ENCODE peak calls at places on chromosomes 12 and 14, in six cellular contexts. W, Q, V, F, R and D are unnamed samples.

GRCh38 chr12:946656-947055 is 2.8 kb downstream of the RAD52 start:
- DNase-seq in W (no peak), Q (peak), V (no peak), F (no peak), R (no peak), D (no peak)

GRCh38 chr12:26274441-26275312 is 79.3 kb downstream of the SSPN start:
- DNase-seq in W (peak), Q (peak), V (peak), F (peak), R (peak), D (peak)

GRCh38 chr12:72511906-72512305 is 239.7 kb downstream of the TRHDE start:
- DNase-seq in W (no peak), Q (peak), V (no peak), F (no peak), R (no peak), D (peak)

GRCh38 chr12:332581-333205 is 56.4 kb downstream of the KDM5A start:
- DNase-seq in W (no peak), Q (no peak), V (no peak), F (no peak), R (no peak), D (no peak)

GRCh38 chr14:99790201-99790977 is 2.8 kb upstream of the EML1 start:
- DNase-seq in W (no peak), Q (no peak), V (no peak), F (no peak), R (no peak), D (no peak)

GRCh38 chr12:105930612-105931011 is 208.1 kb downstream of the NUAK1 start:
- DNase-seq in W (no peak), Q (no peak), V (no peak), F (no peak), R (no peak), D (no peak)

GRCh38 chr12:24561411-24561871 is 387.5 kb downstream of the BCAT1 start:
- DNase-seq in W (no peak), Q (peak), V (no peak), F (no peak), R (no peak), D (peak)

GRCh38 chr14:22555573-22556011 is 33.4 kb downstream of the DAD1 start:
- DNase-seq in W (no peak), Q (no peak), V (no peak), F (no peak), R (no peak), D (no peak)

GRCh38 chr12:109741970-109742372 is 28.3 kb downstream of the FAM222A start:
- DNase-seq in W (no peak), Q (no peak), V (peak), F (peak), R (peak), D (no peak)

GRCh38 chr14:51638071-51638944 is 13.4 kb upstream of the FRMD6 start:
- DNase-seq in W (peak), Q (no peak), V (no peak), F (peak), R (no peak), D (no peak)

GRCh38 chr14:99377951-99378350 is 102.7 kb downstream of the SETD3 start:
- DNase-seq in W (no peak), Q (no peak), V (peak), F (no peak), R (no peak), D (no peak)

GRCh38 chr12:12474471-12474928 is 88.2 kb downstream of the DUSP16 start:
- DNase-seq in W (no peak), Q (no peak), V (no peak), F (no peak), R (no peak), D (no peak)

GRCh38 chr12:68034567-68034966 is 45.3 kb downstream of the IFNG-AS1 start:
- DNase-seq in W (no peak), Q (no peak), V (no peak), F (no peak), R (no peak), D (no peak)

GRCh38 chr12:42332301-42332894 is 6.4 kb downstream of the PPHLN1 start:
- DNase-seq in W (peak), Q (peak), V (no peak), F (no peak), R (peak), D (peak)

GRCh38 chr12:84920331-84920730 is 7.7 kb upstream of the SLC6A15 start:
- DNase-seq in W (no peak), Q (no peak), V (no peak), F (no peak), R (no peak), D (peak)

GRCh38 chr12:75207338-75208083 is 2.1 kb downstream of the KCNC2 start:
- DNase-seq in W (no peak), Q (no peak), V (no peak), F (no peak), R (no peak), D (no peak)

GRCh38 chr14:96905825-96906224 is 108.6 kb downstream of the VRK1 start:
- DNase-seq in W (no peak), Q (peak), V (no peak), F (no peak), R (no peak), D (peak)

GRCh38 chr14:65290830-65291229 is 121.7 kb upstream of the FUT8 start:
- DNase-seq in W (peak), Q (peak), V (no peak), F (no peak), R (no peak), D (peak)

GRCh38 chr14:35161231-35161630 is 38.9 kb downstream of the PRORP start:
- DNase-seq in W (no peak), Q (no peak), V (no peak), F (no peak), R (no peak), D (no peak)

GRCh38 chr12:94262228-94263010 is 114.0 kb downstream of the PLXNC1 start:
- DNase-seq in W (peak), Q (peak), V (peak), F (peak), R (peak), D (peak)

GRCh38 chr12:104620761-104621531 is 164.2 kb downstream of the CHST11 start:
- DNase-seq in W (no peak), Q (no peak), V (no peak), F (no peak), R (peak), D (no peak)

GRCh38 chr12:89417246-89417977 is 65.1 kb upstream of the DUSP6 start:
- DNase-seq in W (peak), Q (peak), V (no peak), F (no peak), R (no peak), D (peak)

GRCh38 chr14:73723799-73724621 is 9.8 kb upstream of the PNMA1 start:
- DNase-seq in W (peak), Q (peak), V (peak), F (peak), R (no peak), D (peak)

GRCh38 chr12:40158592-40159111 is 52.8 kb upstream of the SLC2A13 start:
- DNase-seq in W (no peak), Q (no peak), V (peak), F (no peak), R (no peak), D (no peak)

GRCh38 chr12:68451261-68452091 is 119.3 kb upstream of the MDM1 start:
- DNase-seq in W (no peak), Q (peak), V (peak), F (no peak), R (no peak), D (peak)

GRCh38 chr12:49059385-49060232 is 985 bp downstream of the KMT2D start:
- DNase-seq in W (peak), Q (peak), V (no peak), F (no peak), R (no peak), D (peak)

DNA sequence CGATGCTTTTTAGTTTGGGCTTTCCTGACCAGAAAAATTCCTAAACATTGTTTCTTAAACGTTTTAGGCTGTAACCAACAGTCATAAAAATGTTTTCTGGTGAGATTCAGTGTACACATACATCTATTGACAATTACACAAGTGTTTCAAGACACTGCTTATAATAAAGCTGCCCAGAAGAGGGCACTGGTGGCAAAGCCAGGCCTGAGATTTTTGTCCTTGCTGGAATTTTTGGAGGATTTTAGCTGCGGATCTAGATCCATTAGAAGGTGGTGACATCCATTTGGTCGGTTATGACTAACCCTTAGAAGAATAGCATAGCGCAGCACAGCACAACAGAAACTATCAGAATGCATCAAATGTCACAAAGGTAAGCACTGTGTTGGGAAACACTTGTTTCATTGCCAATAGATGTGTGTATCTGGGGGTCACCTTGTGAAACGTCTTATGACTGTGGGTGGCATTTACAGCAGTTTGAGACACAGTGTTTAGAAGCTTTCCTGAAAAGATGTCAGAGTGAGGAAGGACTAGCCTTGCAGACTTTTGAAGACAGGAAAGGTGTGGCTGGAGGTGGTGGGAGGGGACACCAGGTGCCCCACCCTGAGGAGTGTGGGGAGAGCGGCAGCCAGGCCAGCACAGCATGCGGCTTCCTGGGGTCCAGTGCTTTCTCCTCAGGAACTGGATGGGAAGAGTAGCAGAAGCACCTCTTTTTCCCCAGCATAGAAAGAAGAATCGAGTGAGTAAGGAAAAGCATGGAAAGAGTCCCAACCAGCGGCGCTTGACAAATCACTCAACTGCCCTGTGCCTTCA is 54.7 kb upstream of the FKBP4 start:
- DNase-seq in W (peak), Q (peak), V (no peak), F (no peak), R (peak), D (peak)
- TF ChIP-seq CTCF in W (peak), Q (peak), V (no peak), F (peak), R (peak), D (peak)

GRCh38 chr12:125188912-125189881 is 124.0 kb downstream of the AACS start:
- DNase-seq in W (no peak), Q (no peak), V (no peak), F (no peak), R (no peak), D (no peak)

GRCh38 chr12:125186471-125187147 is 121.4 kb downstream of the AACS start:
- DNase-seq in W (no peak), Q (peak), V (no peak), F (no peak), R (no peak), D (peak)

GRCh38 chr12:125187148-125187733 is 122.0 kb downstream of the AACS start:
- DNase-seq in W (no peak), Q (no peak), V (no peak), F (no peak), R (no peak), D (no peak)

GRCh38 chr12:125185740-125186470 is 120.7 kb downstream of the AACS start:
- DNase-seq in W (peak), Q (peak), V (peak), F (peak), R (peak), D (peak)

DNA sequence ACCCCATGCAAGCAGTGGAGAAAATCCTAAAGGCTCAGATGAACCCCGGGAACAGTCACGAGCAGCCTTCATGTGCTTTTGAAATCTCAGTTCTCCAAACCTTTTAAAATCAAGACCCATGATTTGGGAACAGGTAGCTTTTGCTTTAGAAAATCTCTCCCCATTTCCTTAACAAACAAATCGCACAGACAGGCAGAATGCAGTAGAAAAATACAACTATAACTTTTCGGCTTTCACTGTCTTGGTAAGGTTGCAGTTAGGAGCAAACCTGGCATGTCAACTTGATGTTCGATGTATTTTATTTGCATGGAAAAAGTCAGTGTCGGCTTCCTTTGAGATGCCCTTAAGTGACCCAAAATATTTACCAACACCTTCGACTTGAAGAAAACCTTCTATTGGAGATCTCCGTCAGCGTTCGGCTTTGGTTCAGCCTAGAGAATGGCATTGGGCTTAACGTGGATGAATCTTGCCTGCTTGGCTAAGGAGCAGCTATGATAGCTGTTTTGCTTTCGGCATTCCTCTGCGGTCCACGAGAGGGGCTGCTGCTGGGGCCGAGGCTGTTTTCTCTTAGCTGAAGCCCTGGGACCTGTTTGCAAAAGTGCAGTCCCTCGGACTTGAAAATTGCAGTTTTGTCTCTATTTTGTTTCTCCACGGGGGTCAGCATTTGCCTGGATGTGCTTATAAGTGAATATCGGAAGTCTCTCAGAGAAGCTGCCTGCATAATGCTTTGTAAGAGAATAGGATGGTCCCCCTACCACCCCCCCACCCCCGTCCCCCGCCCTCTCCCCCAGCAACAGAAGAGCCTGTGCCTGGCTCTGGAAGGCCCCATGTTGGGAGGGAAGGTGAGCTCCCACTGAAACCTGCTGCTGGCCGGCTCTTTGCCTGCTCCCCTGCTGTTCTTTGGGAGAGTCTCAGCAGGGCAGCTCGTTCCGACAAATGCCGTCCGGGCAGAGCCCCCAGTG is 122.8 kb downstream of the AACS start:
- DNase-seq in W (no peak), Q (no peak), V (no peak), F (no peak), R (no peak), D (no peak)
- H3K4me3 ChIP-seq in W (no peak), Q (peak), V (no peak), F (no peak), R (no peak), D (no peak)

GRCh38 chr14:71208702-71209357 is 301.6 kb downstream of the PCNX1 start:
- DNase-seq in W (no peak), Q (no peak), V (no peak), F (no peak), R (no peak), D (no peak)
- TF ChIP-seq CTCF in W (no peak), Q (peak), V (no peak), F (no peak), R (peak), D (no peak)

GRCh38 chr12:99170461-99170860 is 477.1 kb upstream of the GARIN6 start:
- DNase-seq in W (no peak), Q (no peak), V (no peak), F (no peak), R (no peak), D (no peak)

GRCh38 chr12:99170026-99170425 is 477.5 kb upstream of the GARIN6 start:
- DNase-seq in W (no peak), Q (no peak), V (no peak), F (no peak), R (no peak), D (no peak)
- H3K4me3 ChIP-seq in W (no peak), Q (no peak), V (no peak), F (no peak), R (no peak), D (no peak)

GRCh38 chr14:55128386-55129085 is 516 bp upstream of the LGALS3 start:
- DNase-seq in W (no peak), Q (no peak), V (no peak), F (no peak), R (no peak), D (no peak)
- TF ChIP-seq CTCF in W (no peak), Q (no peak), V (no peak), F (no peak), R (no peak), D (no peak)

GRCh38 chr14:68596211-68596610 is 196.7 kb downstream of the ZFP36L1 start:
- DNase-seq in W (no peak), Q (no peak), V (no peak), F (no peak), R (no peak), D (no peak)
- H3K4me3 ChIP-seq in W (no peak), Q (no peak), V (no peak), F (no peak), R (no peak), D (no peak)

DNA sequence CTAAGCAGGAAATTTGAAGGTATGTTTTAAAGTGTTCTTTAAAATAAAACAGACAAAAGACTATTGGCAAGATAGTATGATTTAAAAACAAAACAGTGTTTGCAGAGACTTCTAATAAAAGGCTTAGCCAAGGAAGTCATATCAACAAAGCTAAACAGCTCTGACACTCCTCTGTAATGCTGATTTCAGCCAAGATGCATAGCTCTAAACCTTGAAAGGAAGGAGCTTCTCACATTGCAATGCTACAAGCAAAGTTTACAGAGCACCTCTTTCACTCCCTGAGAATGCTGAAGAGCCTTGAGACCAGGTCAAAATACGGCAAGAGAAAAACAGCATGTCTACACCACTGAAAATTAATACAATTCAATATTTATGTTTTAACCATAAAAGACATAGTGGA is 51.8 kb downstream of the PARP11 start:
- DNase-seq in W (no peak), Q (no peak), V (no peak), F (no peak), R (no peak), D (no peak)
- TF ChIP-seq CTCF in W (no peak), Q (no peak), V (no peak), F (no peak), R (no peak), D (no peak)